ENCODE peak calls at places on chromosome 21, in nine cellular contexts. H is retina; X is stimulated activated CD4-positive, alpha-beta T cell treated with anti-CD3 and anti-CD28 coated beads, Interleukin-4, amount 100 ng/mL, for 24 hours; C is GM19239; P is H54; M is epithelial cell of prostate; Z is aorta; T is Kasumi-1; O is effector memory CD8-positive, alpha-beta T cell. D is an unnamed sample.

GRCh38 chr21:31372176-31372765 is 28.2 kb upstream of the TIAM1 start:
- DNase-seq in H (no peak), X (no peak), C (no peak), P (no peak), M (no peak), Z (no peak), T (no peak), O (no peak), D (no peak)

GRCh38 chr21:35015435-35016024 is 33.6 kb downstream of the RUNX1 start:
- DNase-seq in H (no peak), X (peak; percentile 62), C (no peak), P (no peak), M (no peak), Z (no peak), T (no peak), O (no peak), D (no peak)

GRCh38 chr21:26116456-26117011 is 54.0 kb downstream of the APP start:
- DNase-seq in H (peak; percentile 31), X (no peak), C (no peak), P (no peak), M (no peak), Z (no peak), T (no peak), O (no peak), D (no peak)

GRCh38 chr21:14383596-14384210 is 757 bp upstream of the HSPA13 start:
- DNase-seq in H (no peak), X (no peak), C (no peak), P (no peak), M (no peak), Z (no peak), T (no peak), O (no peak), D (no peak)

GRCh38 chr21:43734131-43734634 is 15.3 kb downstream of the PDXK start:
- DNase-seq in H (no peak), X (no peak), C (no peak), P (no peak), M (no peak), Z (peak; percentile 77), T (no peak), O (no peak), D (no peak)

GRCh38 chr21:46622226-46622625 is 13.2 kb upstream of the PRMT2 start:
- DNase-seq in H (peak; percentile 73), X (peak; percentile 17), C (no peak), P (no peak), M (no peak), Z (peak; percentile 73), T (peak; percentile 97), O (peak; percentile 58), D (peak; percentile 50)

GRCh38 chr21:45471229-45472052 is 66.5 kb downstream of the COL18A1 start:
- DNase-seq in H (no peak), X (no peak), C (no peak), P (peak; percentile 90), M (peak; percentile 69), Z (peak; percentile 73), T (no peak), O (no peak), D (no peak)

GRCh38 chr21:33799378-33800090 is 116.1 kb downstream of the ATP5PO start:
- DNase-seq in H (no peak), X (no peak), C (no peak), P (no peak), M (no peak), Z (no peak), T (no peak), O (no peak), D (no peak)

GRCh38 chr21:22223385-22223784 is 1225.2 kb downstream of the NCAM2 start:
- DNase-seq in H (no peak), X (no peak), C (no peak), P (no peak), M (no peak), Z (no peak), T (no peak), O (no peak), D (no peak)

GRCh38 chr21:30434033-30434631 is 4.1 kb downstream of the KRTAP13-4 start:
- DNase-seq in H (peak; percentile 3), X (peak; percentile 7), C (no peak), P (peak; percentile 4), M (no peak), Z (no peak), T (peak; percentile 49), O (no peak), D (no peak)

GRCh38 chr21:46428987-46429710 is 29.5 kb upstream of the DIP2A start:
- DNase-seq in H (no peak), X (no peak), C (no peak), P (no peak), M (no peak), Z (no peak), T (no peak), O (no peak), D (no peak)

GRCh38 chr21:43192501-43193081 is 23.8 kb downstream of the CRYAA start:
- DNase-seq in H (no peak), X (no peak), C (no peak), P (no peak), M (no peak), Z (peak; percentile 39), T (no peak), O (no peak), D (peak; percentile 24)

GRCh38 chr21:36728371-36729111 is 29.6 kb downstream of the SIM2 start:
- DNase-seq in H (no peak), X (no peak), C (no peak), P (no peak), M (no peak), Z (peak; percentile 40), T (no peak), O (no peak), D (no peak)